ENCODE peak calls at places on chromosome 4, in five cellular contexts. D is SK-N-SH, K is K562, V is HepG2, M is GM12878. N is an unnamed sample.

GRCh38 chr4:137952116-137952515 is 290.0 kb downstream of the SLC7A11 start:
- DNase-seq in D (no peak), K (no peak), V (no peak), M (no peak), N (no peak)

GRCh38 chr4:6259886-6260285 is 9.8 kb upstream of the WFS1 start:
- DNase-seq in D (no peak), K (no peak), V (no peak), M (no peak), N (no peak)

GRCh38 chr4:53489279-53489889 is 101.9 kb downstream of the LNX1 start:
- DNase-seq in D (no peak), K (peak), V (no peak), M (no peak), N (no peak)

GRCh38 chr4:663438-664428 is 10.3 kb downstream of the ATP5ME start:
- DNase-seq in D (peak), K (no peak), V (no peak), M (no peak), N (no peak)

GRCh38 chr4:157978680-157979361 is 194.0 kb downstream of the GASK1B start:
- DNase-seq in D (peak), K (peak), V (peak), M (no peak), N (peak)

GRCh38 chr4:17063870-17064269 is 165.4 kb upstream of the LDB2 start:
- DNase-seq in D (no peak), K (no peak), V (no peak), M (no peak), N (no peak)

GRCh38 chr4:108118505-108118904 is 50.2 kb downstream of the LEF1 start:
- DNase-seq in D (no peak), K (peak), V (peak), M (peak), N (no peak)

GRCh38 chr4:128782076-128782715 is 27.3 kb upstream of the JADE1 start:
- DNase-seq in D (peak), K (no peak), V (peak), M (no peak), N (no peak)

GRCh38 chr4:113445286-113445685 is 316.3 kb downstream of the CAMK2D start:
- DNase-seq in D (no peak), K (no peak), V (no peak), M (no peak), N (no peak)

GRCh38 chr4:82791179-82791578 is 7.4 kb downstream of the SCD5 start:
- DNase-seq in D (no peak), K (no peak), V (no peak), M (no peak), N (no peak)

GRCh38 chr4:29551813-29552212 is 1168.4 kb upstream of the PCDH7 start:
- DNase-seq in D (no peak), K (no peak), V (no peak), M (no peak), N (no peak)

GRCh38 chr4:140611854-140612253 is 43.1 kb upstream of the UCP1 start:
- DNase-seq in D (no peak), K (no peak), V (no peak), M (no peak), N (no peak)

GRCh38 chr4:32672369-32672768 is 1952.2 kb downstream of the PCDH7 start:
- DNase-seq in D (no peak), K (no peak), V (no peak), M (no peak), N (no peak)

GRCh38 chr4:174358823-174359222 is 75.1 kb downstream of the CEP44 start:
- DNase-seq in D (no peak), K (no peak), V (no peak), M (peak), N (no peak)

GRCh38 chr4:123401466-123402175 is 5.0 kb downstream of the SPRY1 start:
- DNase-seq in D (no peak), K (no peak), V (no peak), M (no peak), N (no peak)
- TF ChIP-seq REST in D (no peak), K (no peak), V (no peak), M (no peak), N (no peak)

GRCh38 chr4:145498430-145498829 is 16.8 kb downstream of the SMAD1 start:
- DNase-seq in D (no peak), K (no peak), V (no peak), M (no peak), N (no peak)
- TF ChIP-seq GABPA in D (no peak), K (no peak), V (no peak), M (no peak), N (no peak)

GRCh38 chr4:154744341-154744948 is 645 bp downstream of the LRAT start:
- DNase-seq in D (no peak), K (no peak), V (no peak), M (no peak), N (no peak)
- TF ChIP-seq REST in D (no peak), K (no peak), V (no peak), M (no peak), N (no peak)

DNA sequence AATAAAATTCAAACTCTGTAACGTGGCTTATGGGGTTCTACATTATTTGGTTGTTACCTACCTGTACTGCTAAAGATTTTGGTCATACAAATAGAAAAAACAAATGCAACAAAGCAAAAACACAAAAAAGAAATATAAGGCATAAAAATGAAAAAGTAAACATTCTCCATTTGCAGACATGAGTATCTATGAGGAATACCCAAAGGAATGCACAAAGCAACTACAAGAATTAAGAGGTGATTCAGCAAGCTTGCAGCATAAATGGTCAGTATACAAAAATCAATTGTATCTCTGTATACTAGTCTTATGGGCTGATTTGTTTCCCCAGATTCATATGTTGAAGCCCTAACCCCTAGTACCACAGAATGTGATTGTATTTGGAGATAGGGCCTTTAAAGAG is 3.6 kb upstream of the PDE5A start:
- DNase-seq in D (no peak), K (no peak), V (no peak), M (no peak), N (no peak)
- TF ChIP-seq GABPA in D (no peak), K (no peak), V (no peak), M (no peak), N (no peak)

GRCh38 chr4:3116955-3117354 is 42.5 kb downstream of the HTT start:
- DNase-seq in D (no peak), K (no peak), V (no peak), M (no peak), N (no peak)

GRCh38 chr4:3118281-3118680 is 43.8 kb downstream of the HTT start:
- DNase-seq in D (no peak), K (no peak), V (no peak), M (no peak), N (no peak)

GRCh38 chr4:3114377-3114776 is 39.9 kb downstream of the HTT start:
- DNase-seq in D (no peak), K (no peak), V (no peak), M (no peak), N (no peak)

GRCh38 chr4:3112979-3113469 is 38.5 kb downstream of the HTT start:
- DNase-seq in D (no peak), K (no peak), V (peak), M (no peak), N (no peak)

GRCh38 chr4:3115637-3116300 is 41.3 kb downstream of the HTT start:
- DNase-seq in D (no peak), K (no peak), V (no peak), M (no peak), N (no peak)
- TF ChIP-seq REST in D (no peak), K (no peak), V (no peak), M (no peak), N (no peak)

GRCh38 chr4:62670509-62670908 is 1470.4 kb downstream of the ADGRL3 start:
- DNase-seq in D (peak), K (no peak), V (no peak), M (no peak), N (no peak)
- TF ChIP-seq GABPA in D (no peak), K (no peak), V (no peak), M (no peak), N (no peak)

GRCh38 chr4:81786063-81786763 is 314.5 kb upstream of the RASGEF1B start:
- DNase-seq in D (no peak), K (peak), V (no peak), M (no peak), N (no peak)
- TF ChIP-seq REST in D (no peak), K (no peak), V (no peak), M (no peak), N (no peak)

GRCh38 chr4:154982187-154983047 is 201.3 kb downstream of the RBM46 start:
- DNase-seq in D (peak), K (peak), V (peak), M (peak), N (peak)
- TF ChIP-seq GABPA in D (no peak), K (no peak), V (no peak), M (no peak), N (no peak)

DNA sequence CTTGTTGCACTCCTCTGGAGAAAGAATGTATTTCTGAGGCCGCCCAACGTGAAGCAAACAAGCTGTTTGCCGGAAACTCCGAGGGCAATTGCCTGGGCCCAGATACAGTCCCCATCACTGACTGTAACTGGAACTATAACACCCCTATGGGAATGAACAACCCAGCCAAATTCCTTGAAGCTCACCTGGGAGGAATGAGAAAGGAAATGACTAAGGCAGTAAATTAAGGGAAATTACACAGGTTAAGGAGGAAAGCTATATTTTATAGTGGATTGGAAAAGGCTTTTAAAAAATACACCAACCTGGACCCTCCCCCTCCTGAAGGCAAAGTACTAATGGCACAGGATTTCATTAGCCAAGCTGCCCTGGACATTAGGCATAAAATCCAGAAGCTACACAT is 11.7 kb upstream of the HERC5 start:
- DNase-seq in D (no peak), K (no peak), V (no peak), M (no peak), N (no peak)
- TF ChIP-seq REST in D (no peak), K (no peak), V (no peak), M (no peak), N (no peak)